ENCODE peak calls at places on chromosome 17, in six cellular contexts. One of them, this sample, is unnamed. For H3K9me3, the result is how much of the 10 kb centered on the place peaks cover.

GRCh38 chr17:44922746-44923470 is 7.6 kb upstream of the GFAP start:
- DNase-seq in psoas muscle: no peak
- DNase-seq in stomach: no peak
- DNase-seq in kidney: peak
- DNase-seq in cardiac muscle cell: no peak
- DNase-seq in ovary: no peak
- DNase-seq in this sample: no peak

GRCh38 chr17:40548491-40548981 is 16.7 kb downstream of the CCR7 start:
- DNase-seq in psoas muscle: no peak
- DNase-seq in stomach: peak
- DNase-seq in kidney: no peak
- DNase-seq in cardiac muscle cell: no peak
- DNase-seq in ovary: no peak
- DNase-seq in this sample: no peak

GRCh38 chr17:13024526-13025263 is 6.9 kb upstream of the ELAC2 start:
- DNase-seq in psoas muscle: peak
- DNase-seq in stomach: peak
- DNase-seq in kidney: peak
- DNase-seq in cardiac muscle cell: peak
- DNase-seq in ovary: peak
- DNase-seq in this sample: no peak

GRCh38 chr17:39018267-39019134 is 51.3 kb upstream of the FBXO47 start:
- DNase-seq in psoas muscle: no peak
- DNase-seq in stomach: no peak
- DNase-seq in kidney: no peak
- DNase-seq in cardiac muscle cell: no peak
- DNase-seq in ovary: no peak
- DNase-seq in this sample: no peak

GRCh38 chr17:64496348-64496785 is 487 bp downstream of the POLG2 start:
- DNase-seq in psoas muscle: no peak
- DNase-seq in stomach: no peak
- DNase-seq in kidney: no peak
- DNase-seq in cardiac muscle cell: peak
- DNase-seq in ovary: no peak
- DNase-seq in this sample: no peak

GRCh38 chr17:27506348-27507218 is 50.3 kb downstream of the KSR1 start:
- DNase-seq in psoas muscle: no peak
- DNase-seq in stomach: no peak
- DNase-seq in kidney: no peak
- DNase-seq in cardiac muscle cell: no peak
- DNase-seq in ovary: no peak
- DNase-seq in this sample: no peak

GRCh38 chr17:29577009-29577777 is 8.7 kb downstream of the TP53I13 start:
- DNase-seq in psoas muscle: peak
- DNase-seq in stomach: no peak
- DNase-seq in kidney: peak
- DNase-seq in cardiac muscle cell: no peak
- DNase-seq in ovary: peak
- DNase-seq in this sample: no peak

GRCh38 chr17:36602924-36603384 is 1.6 kb downstream of the MRM1 start:
- DNase-seq in psoas muscle: peak
- DNase-seq in stomach: peak
- DNase-seq in kidney: no peak
- DNase-seq in cardiac muscle cell: peak
- DNase-seq in ovary: peak
- DNase-seq in this sample: no peak

GRCh38 chr17:69326302-69327059 is 452 bp downstream of the ABCA5 start:
- DNase-seq in psoas muscle: no peak
- DNase-seq in stomach: peak
- DNase-seq in kidney: no peak
- DNase-seq in cardiac muscle cell: peak
- DNase-seq in ovary: no peak
- DNase-seq in this sample: peak

GRCh38 chr17:45997624-45998023 is 1.4 kb upstream of the STH start:
- DNase-seq in psoas muscle: no peak
- DNase-seq in stomach: no peak
- DNase-seq in kidney: no peak
- DNase-seq in cardiac muscle cell: no peak
- DNase-seq in ovary: no peak
- DNase-seq in this sample: no peak

GRCh38 chr17:9783012-9783411 is 8.4 kb downstream of the DHRS7C start:
- DNase-seq in psoas muscle: no peak
- DNase-seq in stomach: no peak
- DNase-seq in kidney: no peak
- DNase-seq in cardiac muscle cell: no peak
- DNase-seq in ovary: no peak
- DNase-seq in this sample: no peak

GRCh38 chr17:61368049-61368831 is 31.4 kb upstream of the TBX2 start:
- DNase-seq in psoas muscle: no peak
- DNase-seq in stomach: no peak
- DNase-seq in kidney: no peak
- DNase-seq in cardiac muscle cell: no peak
- DNase-seq in ovary: no peak
- DNase-seq in this sample: no peak

GRCh38 chr17:53039981-53040380 is 782.7 kb upstream of the KIF2B start:
- DNase-seq in psoas muscle: no peak
- DNase-seq in stomach: no peak
- DNase-seq in kidney: no peak
- DNase-seq in cardiac muscle cell: no peak
- DNase-seq in ovary: no peak
- DNase-seq in this sample: no peak

GRCh38 chr17:4014148-4014927 is 50.1 kb upstream of the ATP2A3 start:
- DNase-seq in psoas muscle: no peak
- DNase-seq in stomach: no peak
- DNase-seq in kidney: no peak
- DNase-seq in cardiac muscle cell: no peak
- DNase-seq in ovary: no peak
- DNase-seq in this sample: no peak

GRCh38 chr17:39536468-39536867 is 71.3 kb downstream of the NEUROD2 start:
- DNase-seq in psoas muscle: no peak
- DNase-seq in stomach: no peak
- DNase-seq in kidney: no peak
- DNase-seq in cardiac muscle cell: no peak
- DNase-seq in ovary: no peak
- DNase-seq in this sample: no peak

GRCh38 chr17:11768106-11768505 is 169.8 kb downstream of the DNAH9 start:
- DNase-seq in psoas muscle: no peak
- DNase-seq in stomach: no peak
- DNase-seq in kidney: no peak
- DNase-seq in cardiac muscle cell: no peak
- DNase-seq in ovary: no peak
- DNase-seq in this sample: no peak

DNA sequence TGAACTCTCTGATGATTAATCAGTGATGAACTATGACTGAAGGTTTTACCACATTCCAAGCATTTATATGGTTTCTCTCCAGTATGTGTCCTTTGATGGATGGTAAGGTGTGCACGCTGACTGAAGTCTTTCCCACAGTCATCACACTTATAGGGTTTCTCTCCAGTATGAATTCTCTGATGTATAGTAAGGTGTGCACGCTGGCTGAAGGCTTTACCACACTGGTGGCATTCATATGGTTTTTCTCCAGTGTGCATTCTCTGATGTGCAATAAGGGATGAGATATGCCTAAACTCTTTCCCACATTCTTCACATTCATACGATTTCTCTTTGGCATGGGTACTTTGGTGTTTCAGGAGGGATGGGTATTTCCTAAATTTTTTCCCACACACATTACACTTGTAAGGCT is 16.4 kb downstream of the ZNF287 start:
- DNase-seq in psoas muscle: no peak
- DNase-seq in stomach: no peak
- DNase-seq in kidney: no peak
- DNase-seq in cardiac muscle cell: no peak
- DNase-seq in ovary: no peak
- DNase-seq in this sample: no peak
- H3K9me3 ChIP-seq in psoas muscle: half or more
- H3K9me3 ChIP-seq in stomach: under half
- H3K9me3 ChIP-seq in kidney: under half
- H3K9me3 ChIP-seq in cardiac muscle cell: under half
- H3K9me3 ChIP-seq in ovary: under half
- H3K9me3 ChIP-seq in this sample: half or more

GRCh38 chr17:80656590-80656989 is 112.0 kb downstream of the RPTOR start:
- DNase-seq in psoas muscle: peak
- DNase-seq in stomach: no peak
- DNase-seq in kidney: no peak
- DNase-seq in cardiac muscle cell: no peak
- DNase-seq in ovary: no peak
- DNase-seq in this sample: no peak
- H3K9me3 ChIP-seq in psoas muscle: under half
- H3K9me3 ChIP-seq in stomach: under half
- H3K9me3 ChIP-seq in kidney: under half
- H3K9me3 ChIP-seq in cardiac muscle cell: under half
- H3K9me3 ChIP-seq in ovary: under half
- H3K9me3 ChIP-seq in this sample: under half

GRCh38 chr17:33140413-33141099 is 148.9 kb downstream of the SPACA3 start:
- DNase-seq in psoas muscle: no peak
- DNase-seq in stomach: no peak
- DNase-seq in kidney: no peak
- DNase-seq in cardiac muscle cell: no peak
- DNase-seq in ovary: no peak
- DNase-seq in this sample: no peak

GRCh38 chr17:33144837-33145236 is 148.3 kb downstream of the ASIC2 start:
- DNase-seq in psoas muscle: no peak
- DNase-seq in stomach: no peak
- DNase-seq in kidney: no peak
- DNase-seq in cardiac muscle cell: no peak
- DNase-seq in ovary: no peak
- DNase-seq in this sample: no peak

GRCh38 chr17:33137411-33137810 is 145.8 kb downstream of the SPACA3 start:
- DNase-seq in psoas muscle: no peak
- DNase-seq in stomach: no peak
- DNase-seq in kidney: no peak
- DNase-seq in cardiac muscle cell: no peak
- DNase-seq in ovary: no peak
- DNase-seq in this sample: no peak

GRCh38 chr17:33145941-33146340 is 147.2 kb downstream of the ASIC2 start:
- DNase-seq in psoas muscle: no peak
- DNase-seq in stomach: no peak
- DNase-seq in kidney: no peak
- DNase-seq in cardiac muscle cell: no peak
- DNase-seq in ovary: no peak
- DNase-seq in this sample: no peak

DNA sequence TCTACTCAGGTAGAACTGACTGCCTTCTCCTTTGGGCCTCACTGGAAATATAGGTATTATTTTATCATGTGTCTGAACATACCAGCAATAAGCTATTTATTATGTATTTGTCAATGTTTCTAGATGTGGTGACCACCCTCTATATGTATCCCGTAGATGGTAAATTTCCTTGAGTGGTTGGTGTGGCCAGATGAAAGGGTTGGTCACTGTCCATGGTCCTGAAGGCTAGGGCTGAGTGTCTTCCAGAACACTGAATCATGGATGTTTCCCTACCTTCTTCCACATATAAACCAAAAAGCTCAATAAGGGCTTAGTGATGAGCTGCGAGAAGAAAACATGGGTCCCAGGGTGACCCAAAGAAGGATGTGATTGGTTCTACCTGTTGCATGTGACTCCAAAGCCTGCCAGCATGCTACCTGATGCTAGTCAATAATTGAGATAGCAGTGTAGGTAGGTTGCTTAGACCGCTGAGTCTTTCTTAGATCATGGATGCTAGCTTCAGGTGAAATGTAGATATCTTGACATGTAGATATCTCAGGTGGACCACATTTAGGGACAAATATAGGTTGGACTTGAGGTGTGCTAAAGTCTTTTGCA is 150.3 kb downstream of the ASIC2 start:
- DNase-seq in psoas muscle: no peak
- DNase-seq in stomach: no peak
- DNase-seq in kidney: no peak
- DNase-seq in cardiac muscle cell: peak
- DNase-seq in ovary: no peak
- DNase-seq in this sample: no peak
- H3K9me3 ChIP-seq in psoas muscle: under half
- H3K9me3 ChIP-seq in stomach: under half
- H3K9me3 ChIP-seq in kidney: under half
- H3K9me3 ChIP-seq in cardiac muscle cell: under half
- H3K9me3 ChIP-seq in ovary: under half
- H3K9me3 ChIP-seq in this sample: under half

DNA sequence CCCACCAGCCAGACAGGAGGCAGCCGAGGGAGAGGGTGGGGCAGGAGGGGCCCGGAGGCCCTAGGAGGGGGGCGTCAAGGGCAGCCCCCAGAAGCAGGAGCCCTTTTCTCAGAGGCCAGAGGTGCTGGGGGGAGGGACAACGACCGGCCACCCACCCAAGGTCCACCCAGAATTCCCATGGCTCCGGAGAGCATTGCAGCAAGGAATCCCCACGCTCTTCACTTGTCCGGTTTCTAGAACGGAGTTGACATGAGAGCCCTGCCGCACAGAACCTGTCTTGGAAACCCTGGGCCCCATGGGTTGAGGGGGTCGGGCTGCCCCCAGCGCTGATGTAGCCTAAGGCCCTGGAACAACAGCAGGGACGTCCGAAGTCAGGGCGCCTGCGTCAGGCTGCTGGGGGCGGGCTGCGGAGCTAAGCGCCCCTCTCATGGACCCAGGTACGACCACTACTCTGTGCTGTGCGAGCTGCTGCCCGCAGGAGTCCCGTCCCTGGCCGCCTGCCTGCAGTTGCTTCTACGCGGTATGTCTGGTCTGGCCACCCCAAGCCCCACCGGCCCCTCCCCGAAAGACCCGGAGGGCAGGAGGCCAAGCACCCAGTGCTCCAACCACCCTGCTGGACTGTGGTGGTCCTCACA is 11.2 kb downstream of the CYBC1 start:
- DNase-seq in psoas muscle: no peak
- DNase-seq in stomach: no peak
- DNase-seq in kidney: no peak
- DNase-seq in cardiac muscle cell: no peak
- DNase-seq in ovary: no peak
- DNase-seq in this sample: no peak
- H3K9me3 ChIP-seq in psoas muscle: under half
- H3K9me3 ChIP-seq in stomach: under half
- H3K9me3 ChIP-seq in kidney: under half
- H3K9me3 ChIP-seq in cardiac muscle cell: under half
- H3K9me3 ChIP-seq in ovary: under half
- H3K9me3 ChIP-seq in this sample: under half